ENCODE peak calls at places on chromosome 13, in nine cellular contexts. B is choroid plexus epithelial cell; C is EL; D is stimulated activated naive CD4-positive, alpha-beta T cell; V is AG09319; W is CD4-positive, alpha-beta T cell; R is NCI-H510A treated with DMSO at 0.1 percent for 48 hours; T is RKO; F is left ventricle myocardium inferior. K is an unnamed sample.

GRCh38 chr13:65532231-65532630 is 1697.9 kb downstream of the PCDH9 start:
- DNase-seq in B (no peak), C (no peak), D (no peak), V (no peak), W (no peak), R (no peak), T (no peak), F (no peak), K (no peak)

GRCh38 chr13:30396434-30397075 is 25.7 kb upstream of the UBE2L5 start:
- DNase-seq in B (no peak), C (no peak), D (no peak), V (no peak), W (no peak), R (no peak), T (peak), F (no peak), K (no peak)

GRCh38 chr13:95494082-95494681 is 58.3 kb upstream of the CLDN10 start:
- DNase-seq in B (peak), C (peak), D (no peak), V (peak), W (no peak), R (peak), T (peak), F (no peak), K (peak)

GRCh38 chr13:82480415-82480814 is 1401.9 kb downstream of the SLITRK1 start:
- DNase-seq in B (peak), C (no peak), D (no peak), V (no peak), W (no peak), R (no peak), T (peak), F (no peak), K (no peak)

GRCh38 chr13:62626771-62627170 is 1211.1 kb upstream of the PCDH20 start:
- DNase-seq in B (peak), C (no peak), D (no peak), V (no peak), W (no peak), R (no peak), T (no peak), F (no peak), K (no peak)

GRCh38 chr13:111566567-111566966 is 246.1 kb downstream of the TEX29 start:
- DNase-seq in B (no peak), C (no peak), D (no peak), V (no peak), W (no peak), R (no peak), T (no peak), F (no peak), K (no peak)

GRCh38 chr13:103762523-103762922 is 696.3 kb upstream of the SLC10A2 start:
- DNase-seq in B (no peak), C (no peak), D (no peak), V (no peak), W (no peak), R (no peak), T (no peak), F (no peak), K (no peak)

GRCh38 chr13:112143753-112144615 is 77.0 kb downstream of the SOX1 start:
- DNase-seq in B (no peak), C (no peak), D (no peak), V (no peak), W (no peak), R (no peak), T (no peak), F (no peak), K (no peak)

GRCh38 chr13:25421602-25422001 is 49.8 kb downstream of the ATP8A2 start:
- DNase-seq in B (no peak), C (no peak), D (no peak), V (no peak), W (no peak), R (no peak), T (no peak), F (no peak), K (peak)

GRCh38 chr13:75968103-75968838 is 332.1 kb downstream of the LMO7 start:
- DNase-seq in B (no peak), C (peak), D (no peak), V (no peak), W (no peak), R (no peak), T (peak), F (no peak), K (no peak)

GRCh38 chr13:52084971-52085370 is 43.9 kb downstream of the NEK5 start:
- DNase-seq in B (no peak), C (no peak), D (no peak), V (no peak), W (no peak), R (no peak), T (no peak), F (no peak), K (no peak)

GRCh38 chr13:106815545-106815944 is 247.6 kb upstream of the ARGLU1 start:
- DNase-seq in B (no peak), C (no peak), D (no peak), V (no peak), W (no peak), R (no peak), T (no peak), F (no peak), K (no peak)

GRCh38 chr13:94620286-94620896 is 18.7 kb downstream of the GPR180 start:
- DNase-seq in B (peak), C (peak), D (no peak), V (no peak), W (no peak), R (peak), T (peak), F (no peak), K (peak)

GRCh38 chr13:23631676-23632622 is 61.7 kb downstream of the TNFRSF19 start:
- DNase-seq in B (no peak), C (no peak), D (no peak), V (no peak), W (no peak), R (peak), T (no peak), F (no peak), K (peak)

GRCh38 chr13:44899967-44900366 is 89.3 kb downstream of the NUFIP1 start:
- DNase-seq in B (no peak), C (no peak), D (no peak), V (no peak), W (no peak), R (peak), T (no peak), F (no peak), K (peak)

GRCh38 chr13:29924482-29924884 is 74.1 kb upstream of the UBL3 start:
- DNase-seq in B (peak), C (peak), D (no peak), V (no peak), W (no peak), R (peak), T (peak), F (no peak), K (peak)